ENCODE peak calls at places on chromosomes 3 and 15, in six cellular contexts. One of them, this sample, is unnamed.

GRCh38 chr3:194871143-194871863 is 185.6 kb downstream of the FAM43A start:
- DNase-seq in T1000: peak
- DNase-seq in GM12865: peak
- DNase-seq in Right ventricle myocardium superior: peak
- DNase-seq in left ventricle myocardium inferior: peak
- DNase-seq in pulmonary artery endothelial cell: no peak
- DNase-seq in this sample: peak

GRCh38 chr3:127015282-127016042 is 32.5 kb downstream of the PLXNA1 start:
- DNase-seq in T1000: no peak
- DNase-seq in GM12865: peak
- DNase-seq in Right ventricle myocardium superior: no peak
- DNase-seq in left ventricle myocardium inferior: no peak
- DNase-seq in pulmonary artery endothelial cell: no peak
- DNase-seq in this sample: peak

GRCh38 chr3:32569540-32570425 is 875 bp downstream of the DYNC1LI1 start:
- DNase-seq in T1000: peak
- DNase-seq in GM12865: peak
- DNase-seq in Right ventricle myocardium superior: peak
- DNase-seq in left ventricle myocardium inferior: peak
- DNase-seq in pulmonary artery endothelial cell: no peak
- DNase-seq in this sample: peak

GRCh38 chr3:29642393-29643033 is 361.6 kb downstream of the RBMS3 start:
- DNase-seq in T1000: no peak
- DNase-seq in GM12865: peak
- DNase-seq in Right ventricle myocardium superior: no peak
- DNase-seq in left ventricle myocardium inferior: no peak
- DNase-seq in pulmonary artery endothelial cell: no peak
- DNase-seq in this sample: no peak

GRCh38 chr3:54014067-54014466 is 108.3 kb upstream of the CACNA2D3 start:
- DNase-seq in T1000: no peak
- DNase-seq in GM12865: no peak
- DNase-seq in Right ventricle myocardium superior: no peak
- DNase-seq in left ventricle myocardium inferior: no peak
- DNase-seq in pulmonary artery endothelial cell: no peak
- DNase-seq in this sample: peak

GRCh38 chr3:138942861-138943623 is 3.9 kb downstream of the FOXL2 start:
- DNase-seq in T1000: no peak
- DNase-seq in GM12865: no peak
- DNase-seq in Right ventricle myocardium superior: no peak
- DNase-seq in left ventricle myocardium inferior: no peak
- DNase-seq in pulmonary artery endothelial cell: no peak
- DNase-seq in this sample: no peak

GRCh38 chr15:57079446-57079845 is 161.0 kb downstream of the TCF12 start:
- DNase-seq in T1000: no peak
- DNase-seq in GM12865: no peak
- DNase-seq in Right ventricle myocardium superior: no peak
- DNase-seq in left ventricle myocardium inferior: no peak
- DNase-seq in pulmonary artery endothelial cell: no peak
- DNase-seq in this sample: peak

GRCh38 chr3:96991812-96992211 is 177.4 kb downstream of the EPHA6 start:
- DNase-seq in T1000: no peak
- DNase-seq in GM12865: no peak
- DNase-seq in Right ventricle myocardium superior: no peak
- DNase-seq in left ventricle myocardium inferior: no peak
- DNase-seq in pulmonary artery endothelial cell: no peak
- DNase-seq in this sample: no peak

GRCh38 chr3:177750436-177750835 is 553.2 kb upstream of the TBL1XR1 start:
- DNase-seq in T1000: no peak
- DNase-seq in GM12865: no peak
- DNase-seq in Right ventricle myocardium superior: no peak
- DNase-seq in left ventricle myocardium inferior: no peak
- DNase-seq in pulmonary artery endothelial cell: no peak
- DNase-seq in this sample: no peak

GRCh38 chr15:38252481-38253311 is at the start of gene SPRED1:
- DNase-seq in T1000: no peak
- DNase-seq in GM12865: peak
- DNase-seq in Right ventricle myocardium superior: peak
- DNase-seq in left ventricle myocardium inferior: peak
- DNase-seq in pulmonary artery endothelial cell: no peak
- DNase-seq in this sample: peak

GRCh38 chr15:92226020-92226612 is 167.6 kb upstream of the ST8SIA2 start:
- DNase-seq in T1000: no peak
- DNase-seq in GM12865: peak
- DNase-seq in Right ventricle myocardium superior: no peak
- DNase-seq in left ventricle myocardium inferior: no peak
- DNase-seq in pulmonary artery endothelial cell: no peak
- DNase-seq in this sample: peak

GRCh38 chr15:70491183-70491621 is 272.2 kb downstream of the UACA start:
- DNase-seq in T1000: no peak
- DNase-seq in GM12865: peak
- DNase-seq in Right ventricle myocardium superior: no peak
- DNase-seq in left ventricle myocardium inferior: no peak
- DNase-seq in pulmonary artery endothelial cell: no peak
- DNase-seq in this sample: peak

GRCh38 chr3:40258555-40258954 is 51.0 kb upstream of the EIF1B start:
- DNase-seq in T1000: peak
- DNase-seq in GM12865: no peak
- DNase-seq in Right ventricle myocardium superior: no peak
- DNase-seq in left ventricle myocardium inferior: no peak
- DNase-seq in pulmonary artery endothelial cell: no peak
- DNase-seq in this sample: peak

GRCh38 chr15:90529369-90530249 is at the start of gene CRTC3:
- DNase-seq in T1000: peak
- DNase-seq in GM12865: peak
- DNase-seq in Right ventricle myocardium superior: peak
- DNase-seq in left ventricle myocardium inferior: peak
- DNase-seq in pulmonary artery endothelial cell: no peak
- DNase-seq in this sample: peak

GRCh38 chr15:98711810-98712209 is 63.5 kb downstream of the IGF1R start:
- DNase-seq in T1000: no peak
- DNase-seq in GM12865: no peak
- DNase-seq in Right ventricle myocardium superior: no peak
- DNase-seq in left ventricle myocardium inferior: no peak
- DNase-seq in pulmonary artery endothelial cell: no peak
- DNase-seq in this sample: no peak

GRCh38 chr15:82018201-82018600 is 27.6 kb downstream of the MEX3B start:
- DNase-seq in T1000: no peak
- DNase-seq in GM12865: no peak
- DNase-seq in Right ventricle myocardium superior: no peak
- DNase-seq in left ventricle myocardium inferior: no peak
- DNase-seq in pulmonary artery endothelial cell: no peak
- DNase-seq in this sample: peak

GRCh38 chr3:27133062-27133461 is 236.1 kb downstream of the NEK10 start:
- DNase-seq in T1000: no peak
- DNase-seq in GM12865: no peak
- DNase-seq in Right ventricle myocardium superior: no peak
- DNase-seq in left ventricle myocardium inferior: no peak
- DNase-seq in pulmonary artery endothelial cell: no peak
- DNase-seq in this sample: no peak

GRCh38 chr3:120111898-120112297 is 17.7 kb upstream of the GSK3B start:
- DNase-seq in T1000: no peak
- DNase-seq in GM12865: no peak
- DNase-seq in Right ventricle myocardium superior: no peak
- DNase-seq in left ventricle myocardium inferior: no peak
- DNase-seq in pulmonary artery endothelial cell: no peak
- DNase-seq in this sample: no peak

GRCh38 chr15:93985925-93986324 is 245.4 kb upstream of the MCTP2 start:
- DNase-seq in T1000: no peak
- DNase-seq in GM12865: no peak
- DNase-seq in Right ventricle myocardium superior: no peak
- DNase-seq in left ventricle myocardium inferior: no peak
- DNase-seq in pulmonary artery endothelial cell: no peak
- DNase-seq in this sample: peak

GRCh38 chr3:178732824-178733223 is 196.6 kb downstream of the KCNMB2 start:
- DNase-seq in T1000: no peak
- DNase-seq in GM12865: no peak
- DNase-seq in Right ventricle myocardium superior: no peak
- DNase-seq in left ventricle myocardium inferior: no peak
- DNase-seq in pulmonary artery endothelial cell: no peak
- DNase-seq in this sample: no peak

GRCh38 chr3:142656595-142656994 is 60.4 kb downstream of the PLS1 start:
- DNase-seq in T1000: no peak
- DNase-seq in GM12865: no peak
- DNase-seq in Right ventricle myocardium superior: no peak
- DNase-seq in left ventricle myocardium inferior: no peak
- DNase-seq in pulmonary artery endothelial cell: no peak
- DNase-seq in this sample: peak

GRCh38 chr3:120147072-120147871 is 53.0 kb upstream of the GSK3B start:
- DNase-seq in T1000: no peak
- DNase-seq in GM12865: peak
- DNase-seq in Right ventricle myocardium superior: no peak
- DNase-seq in left ventricle myocardium inferior: no peak
- DNase-seq in pulmonary artery endothelial cell: no peak
- DNase-seq in this sample: peak

GRCh38 chr3:157082305-157082981 is 77.5 kb downstream of the CCNL1 start:
- DNase-seq in T1000: no peak
- DNase-seq in GM12865: no peak
- DNase-seq in Right ventricle myocardium superior: no peak
- DNase-seq in left ventricle myocardium inferior: no peak
- DNase-seq in pulmonary artery endothelial cell: no peak
- DNase-seq in this sample: no peak

GRCh38 chr3:12139111-12139511 is 19.6 kb downstream of the TIMP4 start:
- DNase-seq in T1000: peak
- DNase-seq in GM12865: peak
- DNase-seq in Right ventricle myocardium superior: peak
- DNase-seq in left ventricle myocardium inferior: no peak
- DNase-seq in pulmonary artery endothelial cell: no peak
- DNase-seq in this sample: peak

GRCh38 chr3:30139283-30139682 is 467.1 kb upstream of the TGFBR2 start:
- DNase-seq in T1000: no peak
- DNase-seq in GM12865: no peak
- DNase-seq in Right ventricle myocardium superior: no peak
- DNase-seq in left ventricle myocardium inferior: no peak
- DNase-seq in pulmonary artery endothelial cell: no peak
- DNase-seq in this sample: no peak

GRCh38 chr15:25106209-25106608 is 151.4 kb downstream of the SNRPN start:
- DNase-seq in T1000: no peak
- DNase-seq in GM12865: no peak
- DNase-seq in Right ventricle myocardium superior: no peak
- DNase-seq in left ventricle myocardium inferior: no peak
- DNase-seq in pulmonary artery endothelial cell: no peak
- DNase-seq in this sample: no peak

GRCh38 chr3:30894521-30895289 is at the start of gene GADL1:
- DNase-seq in T1000: no peak
- DNase-seq in GM12865: peak
- DNase-seq in Right ventricle myocardium superior: peak
- DNase-seq in left ventricle myocardium inferior: peak
- DNase-seq in pulmonary artery endothelial cell: no peak
- DNase-seq in this sample: peak

GRCh38 chr15:100106732-100107131 is 235.0 kb downstream of the ADAMTS17 start:
- DNase-seq in T1000: no peak
- DNase-seq in GM12865: no peak
- DNase-seq in Right ventricle myocardium superior: no peak
- DNase-seq in left ventricle myocardium inferior: no peak
- DNase-seq in pulmonary artery endothelial cell: no peak
- DNase-seq in this sample: no peak

GRCh38 chr3:104291437-104291851 is 1075.3 kb upstream of the ALCAM start:
- DNase-seq in T1000: no peak
- DNase-seq in GM12865: peak
- DNase-seq in Right ventricle myocardium superior: no peak
- DNase-seq in left ventricle myocardium inferior: no peak
- DNase-seq in pulmonary artery endothelial cell: no peak
- DNase-seq in this sample: no peak

GRCh38 chr3:90080988-90081387 is 973.6 kb downstream of the EPHA3 start:
- DNase-seq in T1000: no peak
- DNase-seq in GM12865: no peak
- DNase-seq in Right ventricle myocardium superior: no peak
- DNase-seq in left ventricle myocardium inferior: no peak
- DNase-seq in pulmonary artery endothelial cell: no peak
- DNase-seq in this sample: no peak

GRCh38 chr3:171591059-171591458 is 130.9 kb upstream of the TNIK start:
- DNase-seq in T1000: no peak
- DNase-seq in GM12865: no peak
- DNase-seq in Right ventricle myocardium superior: no peak
- DNase-seq in left ventricle myocardium inferior: no peak
- DNase-seq in pulmonary artery endothelial cell: no peak
- DNase-seq in this sample: no peak

GRCh38 chr3:124887177-124887995 is at the start of gene ITGB5:
- DNase-seq in T1000: peak
- DNase-seq in GM12865: peak
- DNase-seq in Right ventricle myocardium superior: peak
- DNase-seq in left ventricle myocardium inferior: peak
- DNase-seq in pulmonary artery endothelial cell: no peak
- DNase-seq in this sample: peak

GRCh38 chr3:190307164-190307545 is 15.1 kb downstream of the CLDN1 start:
- DNase-seq in T1000: no peak
- DNase-seq in GM12865: no peak
- DNase-seq in Right ventricle myocardium superior: no peak
- DNase-seq in left ventricle myocardium inferior: no peak
- DNase-seq in pulmonary artery endothelial cell: no peak
- DNase-seq in this sample: no peak

GRCh38 chr3:28286595-28286994 is 45.2 kb downstream of the CMC1 start:
- DNase-seq in T1000: no peak
- DNase-seq in GM12865: peak
- DNase-seq in Right ventricle myocardium superior: no peak
- DNase-seq in left ventricle myocardium inferior: no peak
- DNase-seq in pulmonary artery endothelial cell: no peak
- DNase-seq in this sample: peak

GRCh38 chr15:55872471-55872870 is 120.9 kb downstream of the NEDD4 start:
- DNase-seq in T1000: no peak
- DNase-seq in GM12865: no peak
- DNase-seq in Right ventricle myocardium superior: no peak
- DNase-seq in left ventricle myocardium inferior: no peak
- DNase-seq in pulmonary artery endothelial cell: no peak
- DNase-seq in this sample: no peak